ENCODE peak calls at places on chromosomes 2 and 18, in five cellular contexts. J is colonic mucosa, G is MM.1S, P is AG09309, M is WTC11. L is an unnamed sample.

GRCh38 chr2:7530001-7530400 is 612.8 kb downstream of the RNF144A start:
- DNase-seq in J (no peak), G (no peak), P (no peak), M (no peak), L (no peak)

GRCh38 chr2:73089270-73090030 is 17.9 kb upstream of the SFXN5 start:
- DNase-seq in J (no peak), G (no peak), P (peak; percentile 97), M (no peak), L (no peak)

GRCh38 chr2:69619725-69620124 is 23.8 kb downstream of the AAK1 start:
- DNase-seq in J (no peak), G (no peak), P (no peak), M (no peak), L (no peak)

GRCh38 chr2:237574894-237575868 is 8.8 kb downstream of the PRLH start:
- DNase-seq in J (peak; percentile 57), G (no peak), P (no peak), M (no peak), L (no peak)

GRCh38 chr2:199958014-199958413 is 2.6 kb downstream of the MAIP1 start:
- DNase-seq in J (no peak), G (no peak), P (no peak), M (no peak), L (no peak)

GRCh38 chr2:185374878-185375277 is 363.7 kb upstream of the FSIP2 start:
- DNase-seq in J (no peak), G (no peak), P (no peak), M (no peak), L (no peak)

GRCh38 chr2:200600549-200601212 is 14.9 kb downstream of the AOX1 start:
- DNase-seq in J (no peak), G (no peak), P (no peak), M (no peak), L (no peak)

GRCh38 chr2:134362152-134362653 is 108.3 kb downstream of the MGAT5 start:
- DNase-seq in J (no peak), G (no peak), P (no peak), M (no peak), L (no peak)

GRCh38 chr2:234437642-234438321 is 59.1 kb downstream of the ARL4C start:
- DNase-seq in J (no peak), G (no peak), P (no peak), M (no peak), L (no peak)

GRCh38 chr2:67286981-67287759 is 110.0 kb upstream of the ETAA1 start:
- DNase-seq in J (no peak), G (no peak), P (no peak), M (no peak), L (no peak)

GRCh38 chr18:9539283-9539682 is 64.0 kb downstream of the RALBP1 start:
- DNase-seq in J (no peak), G (no peak), P (peak; percentile 63), M (no peak), L (no peak)

GRCh38 chr2:188478724-188479123 is 187.1 kb downstream of the GULP1 start:
- DNase-seq in J (no peak), G (no peak), P (no peak), M (no peak), L (no peak)

GRCh38 chr2:10289891-10290290 is 12.8 kb upstream of the HPCAL1 start:
- DNase-seq in J (no peak), G (no peak), P (no peak), M (no peak), L (no peak)

GRCh38 chr2:180057706-180058412 is 50.8 kb upstream of the CWC22 start:
- DNase-seq in J (no peak), G (no peak), P (no peak), M (no peak), L (no peak)

DNA sequence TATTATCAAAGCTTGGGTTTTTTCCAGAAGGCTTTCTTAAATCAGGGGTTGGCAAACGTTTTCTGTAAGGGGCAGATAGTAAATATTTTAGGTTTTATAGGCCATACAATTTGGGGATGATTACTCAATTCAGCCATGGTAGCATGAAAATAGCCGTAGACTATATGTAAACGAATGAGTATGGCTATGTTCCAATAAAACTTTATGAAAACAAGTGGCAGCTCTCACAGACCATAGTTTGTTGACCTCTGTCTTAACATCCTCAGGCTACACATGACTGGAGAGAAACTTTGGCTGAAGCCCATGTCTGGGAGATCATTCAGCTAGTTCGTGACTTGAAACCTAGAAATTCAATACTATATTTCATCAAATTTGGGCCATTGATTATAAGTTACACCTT is 30.2 kb downstream of the UGP2 start:
- DNase-seq in J (no peak), G (no peak), P (no peak), M (no peak), L (no peak)
- TF ChIP-seq CTCF in J (no peak), G (no peak), P (no peak), M (no peak), L (no peak)

DNA sequence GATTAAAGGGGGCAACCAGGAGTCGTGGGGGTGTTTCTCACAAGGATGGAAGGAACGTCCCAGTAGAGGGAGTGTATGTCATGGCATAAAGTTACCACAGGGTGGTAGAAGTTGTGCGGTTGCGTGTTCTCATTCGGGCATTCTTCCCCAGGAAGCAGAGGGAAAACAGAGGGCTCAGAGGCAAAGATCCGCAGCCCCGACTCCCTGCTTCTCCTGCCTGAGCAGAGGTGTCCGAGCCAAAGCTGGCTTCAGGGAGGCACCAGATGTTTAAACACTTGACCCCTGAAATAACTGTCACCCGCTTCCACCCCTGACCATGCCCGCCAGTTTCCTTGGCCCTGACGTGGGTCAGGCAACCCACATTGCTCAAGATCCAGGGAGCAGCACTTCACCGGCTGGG is 83.7 kb downstream of the EN1 start:
- DNase-seq in J (no peak), G (no peak), P (no peak), M (peak; percentile 40), L (peak; percentile 31)
- TF ChIP-seq CTCF in J (no peak), G (no peak), P (peak; percentile 41), M (no peak), L (peak; percentile 56)

DNA sequence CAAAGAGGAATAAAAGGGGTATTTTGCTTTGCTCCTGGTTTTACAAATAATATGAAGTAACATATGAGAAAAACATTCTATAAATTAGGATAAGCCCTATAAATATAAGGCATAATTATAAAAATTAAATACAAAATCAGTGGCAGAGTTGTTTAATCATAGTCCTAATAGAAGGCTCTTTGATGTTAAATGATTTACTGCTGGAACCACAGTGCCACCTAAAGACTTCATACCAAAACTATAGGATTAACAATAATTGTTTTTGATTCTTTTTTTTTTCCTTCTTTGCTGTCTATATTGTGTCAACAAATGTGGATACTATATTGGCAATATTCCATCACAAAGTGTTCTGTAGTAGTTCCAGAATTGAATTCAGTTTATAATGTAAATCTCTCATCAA is 837.7 kb upstream of the SLC39A10 start:
- DNase-seq in J (no peak), G (peak; percentile 21), P (no peak), M (no peak), L (no peak)
- TF ChIP-seq CTCF in J (no peak), G (peak; percentile 36), P (no peak), M (no peak), L (no peak)

GRCh38 chr2:99158599-99158998 is 3.8 kb downstream of the LIPT1 start:
- DNase-seq in J (no peak), G (no peak), P (no peak), M (no peak), L (no peak)

GRCh38 chr2:99156901-99157300 is 2.1 kb downstream of the LIPT1 start:
- DNase-seq in J (no peak), G (no peak), P (no peak), M (no peak), L (no peak)

GRCh38 chr2:99152181-99152580 is 2.6 kb downstream of the TSGA10 start:
- DNase-seq in J (no peak), G (no peak), P (no peak), M (no peak), L (no peak)

GRCh38 chr2:99153921-99154604 is 679 bp downstream of the TSGA10 start:
- DNase-seq in J (no peak), G (peak; percentile 12), P (no peak), M (no peak), L (no peak)

DNA sequence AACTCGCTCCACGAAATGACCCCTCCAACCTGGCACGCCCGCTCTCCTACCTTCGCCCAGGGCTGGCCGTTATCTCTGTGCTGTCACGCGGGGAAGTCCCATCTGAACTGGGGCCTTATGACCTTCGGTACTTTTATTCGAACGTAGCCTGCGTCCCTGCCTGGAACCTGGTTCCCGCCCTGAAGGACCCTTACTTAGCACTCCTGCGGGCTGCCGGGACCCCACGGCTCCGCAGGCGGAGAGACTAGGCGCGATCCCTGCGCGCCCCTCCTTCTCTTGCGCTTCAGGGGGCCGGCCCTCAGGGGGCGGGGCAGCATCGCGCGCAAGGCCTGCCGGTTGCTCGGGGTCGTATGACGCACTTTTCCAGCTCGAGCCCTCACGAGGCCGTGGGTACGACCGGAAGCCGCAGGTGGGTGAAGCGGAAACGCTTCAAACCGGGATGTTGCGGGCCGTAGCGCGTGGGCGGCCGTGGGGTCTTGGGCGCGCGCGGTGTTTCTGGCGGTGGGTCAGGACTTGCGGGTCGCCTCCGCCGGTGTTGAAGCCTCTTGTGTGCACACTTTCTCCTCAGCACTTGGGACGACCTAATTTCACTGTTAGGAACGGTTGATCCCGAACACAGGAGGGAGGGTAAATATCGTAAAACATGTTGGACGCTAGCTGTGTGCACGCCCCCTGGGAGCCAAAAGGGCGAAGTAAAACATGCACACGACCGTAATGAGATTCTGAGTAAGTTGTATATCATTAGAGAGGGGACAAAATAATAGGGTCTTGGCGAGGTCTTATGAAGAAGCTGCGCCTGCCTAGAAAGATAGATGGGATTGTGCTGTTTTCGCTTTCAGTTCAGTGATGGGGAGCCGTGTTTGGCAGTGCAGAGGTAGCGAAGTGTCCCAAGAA is at the start of the genes LIPT1 and TSGA10:
- DNase-seq in J (peak; percentile 94), G (peak; percentile 97), P (peak; percentile 50), M (peak; percentile 80), L (peak; percentile 77)
- TF ChIP-seq CTCF in J (no peak), G (peak; percentile 29), P (peak; percentile 18), M (no peak), L (no peak)

GRCh38 chr18:69484699-69485396 is 84.2 kb downstream of the DOK6 start:
- DNase-seq in J (no peak), G (no peak), P (peak; percentile 35), M (peak; percentile 11), L (no peak)
- TF ChIP-seq CTCF in J (no peak), G (peak; percentile 29), P (peak; percentile 51), M (no peak), L (no peak)

GRCh38 chr2:21395366-21395765 is 271.6 kb downstream of the TDRD15 start:
- DNase-seq in J (no peak), G (no peak), P (no peak), M (no peak), L (no peak)
- TF ChIP-seq CTCF in J (peak; percentile 15), G (no peak), P (no peak), M (no peak), L (no peak)

GRCh38 chr18:66495844-66496243 is 108.0 kb downstream of the CDH19 start:
- DNase-seq in J (peak; percentile 49), G (peak; percentile 73), P (no peak), M (peak; percentile 83), L (peak; percentile 85)
- TF ChIP-seq CTCF in J (peak; percentile 37), G (peak; percentile 72), P (no peak), M (peak; percentile 40), L (peak; percentile 68)

GRCh38 chr2:86752934-86753333 is 32.8 kb downstream of the RMND5A start:
- DNase-seq in J (no peak), G (no peak), P (no peak), M (no peak), L (no peak)
- TF ChIP-seq CTCF in J (no peak), G (no peak), P (no peak), M (no peak), L (no peak)

GRCh38 chr2:65553504-65554074 is 121.2 kb upstream of the SPRED2 start:
- DNase-seq in J (no peak), G (no peak), P (no peak), M (no peak), L (no peak)
- TF ChIP-seq CTCF in J (no peak), G (no peak), P (no peak), M (peak; percentile 2), L (no peak)

L was measured in endothelial cell.